ENCODE peak calls at places on chromosomes 13 and 19, in five cellular contexts. G, Y, V, W and M are unnamed samples.

GRCh38 chr13:33017410-33017929 is 1.2 kb downstream of the KL start:
- DNase-seq in G (peak), Y (no peak), V (no peak), W (no peak), M (no peak)

GRCh38 chr13:68234278-68234677 is 1004.1 kb upstream of the PCDH9 start:
- DNase-seq in G (no peak), Y (no peak), V (no peak), W (no peak), M (no peak)

GRCh38 chr13:48741377-48741776 is 87.6 kb downstream of the CYSLTR2 start:
- DNase-seq in G (no peak), Y (no peak), V (no peak), W (no peak), M (no peak)

GRCh38 chr13:49821216-49821820 is 28.8 kb upstream of the KPNA3 start:
- DNase-seq in G (no peak), Y (no peak), V (no peak), W (no peak), M (no peak)

GRCh38 chr19:45402469-45403070 is 2.3 kb downstream of the PPP1R13L start:
- DNase-seq in G (peak), Y (no peak), V (no peak), W (no peak), M (no peak)

GRCh38 chr19:29393915-29394460 is 131.8 kb upstream of the VSTM2B start:
- DNase-seq in G (no peak), Y (no peak), V (no peak), W (no peak), M (no peak)

GRCh38 chr13:25778302-25778701 is 273.5 kb downstream of the SHISA2 start:
- DNase-seq in G (no peak), Y (no peak), V (no peak), W (no peak), M (no peak)

GRCh38 chr19:43626838-43627237 is 7.4 kb upstream of the ZNF428 start:
- DNase-seq in G (no peak), Y (no peak), V (no peak), W (no peak), M (no peak)

GRCh38 chr13:104984296-104984818 is 1551.1 kb downstream of the EFNB2 start:
- DNase-seq in G (no peak), Y (no peak), V (no peak), W (no peak), M (no peak)